ENCODE peak calls at places on chromosome 20, in ten cellular contexts. S, Y, A, C, H, N, P, D, O and Q are unnamed samples. For H3K36me3, the result is how much of the 10 kb centered on the place peaks cover.

GRCh38 chr20:22001886-22002285 is 296.4 kb downstream of the PAX1 start:
- DNase-seq in S (no peak), Y (no peak), A (no peak), C (no peak), H (no peak), N (no peak), P (peak), D (no peak), O (no peak), Q (no peak)

GRCh38 chr20:52959125-52959524 is 13.0 kb upstream of the TSHZ2 start:
- DNase-seq in S (peak), Y (peak), A (peak), C (no peak), H (no peak), N (no peak), P (no peak), D (no peak), O (no peak), Q (no peak)

GRCh38 chr20:21681932-21682318 is 23.5 kb upstream of the PAX1 start:
- DNase-seq in S (no peak), Y (no peak), A (no peak), C (no peak), H (no peak), N (no peak), P (no peak), D (no peak), O (no peak), Q (no peak)

GRCh38 chr20:58219342-58219700 is 9.1 kb downstream of the ANKRD60 start:
- DNase-seq in S (no peak), Y (peak), A (no peak), C (no peak), H (no peak), N (no peak), P (peak), D (no peak), O (no peak), Q (no peak)

GRCh38 chr20:57432874-57433491 is 41.8 kb downstream of the RBM38 start:
- DNase-seq in S (no peak), Y (no peak), A (peak), C (peak), H (peak), N (no peak), P (peak), D (peak), O (peak), Q (peak)

GRCh38 chr20:1388706-1389483 is 4.0 kb downstream of the FKBP1A start:
- DNase-seq in S (no peak), Y (no peak), A (no peak), C (no peak), H (no peak), N (no peak), P (no peak), D (no peak), O (no peak), Q (no peak)

GRCh38 chr20:52598306-52598705 is 373.9 kb upstream of the TSHZ2 start:
- DNase-seq in S (no peak), Y (no peak), A (no peak), C (no peak), H (no peak), N (no peak), P (no peak), D (no peak), O (no peak), Q (no peak)

GRCh38 chr20:64025826-64026412 is 10.1 kb upstream of the C20orf204 start:
- DNase-seq in S (no peak), Y (no peak), A (no peak), C (no peak), H (no peak), N (no peak), P (no peak), D (no peak), O (no peak), Q (no peak)

GRCh38 chr20:8812818-8813217 is 256.1 kb upstream of the PLCB4 start:
- DNase-seq in S (no peak), Y (no peak), A (no peak), C (no peak), H (peak), N (peak), P (no peak), D (no peak), O (no peak), Q (no peak)

GRCh38 chr20:62427172-62428007 is at the start of gene RBBP8NL:
- DNase-seq in S (no peak), Y (no peak), A (no peak), C (no peak), H (no peak), N (no peak), P (peak), D (peak), O (no peak), Q (peak)

GRCh38 chr20:62412194-62413024 is 5.3 kb upstream of the CABLES2 start:
- DNase-seq in S (no peak), Y (no peak), A (no peak), C (no peak), H (no peak), N (no peak), P (no peak), D (no peak), O (no peak), Q (peak)

GRCh38 chr20:53774487-53775203 is 181.0 kb upstream of the ZNF217 start:
- DNase-seq in S (no peak), Y (no peak), A (no peak), C (no peak), H (peak), N (no peak), P (peak), D (no peak), O (no peak), Q (no peak)

GRCh38 chr20:20205141-20205861 is 153.0 kb downstream of the CFAP61 start:
- DNase-seq in S (no peak), Y (no peak), A (no peak), C (no peak), H (no peak), N (no peak), P (no peak), D (no peak), O (no peak), Q (no peak)

GRCh38 chr20:24755411-24755922 is 193.6 kb upstream of the CST7 start:
- DNase-seq in S (peak), Y (no peak), A (no peak), C (no peak), H (no peak), N (no peak), P (no peak), D (no peak), O (no peak), Q (no peak)

GRCh38 chr20:63498950-63499332 is at the start of gene EEF1A2:
- DNase-seq in S (peak), Y (peak), A (peak), C (no peak), H (no peak), N (no peak), P (no peak), D (no peak), O (no peak), Q (no peak)

GRCh38 chr20:51622004-51622874 is 79.7 kb upstream of the NFATC2 start:
- DNase-seq in S (no peak), Y (no peak), A (no peak), C (no peak), H (no peak), N (no peak), P (no peak), D (no peak), O (no peak), Q (no peak)

GRCh38 chr20:61528591-61528990 is 276.5 kb downstream of the CDH4 start:
- DNase-seq in S (no peak), Y (no peak), A (no peak), C (no peak), H (no peak), N (no peak), P (no peak), D (no peak), O (no peak), Q (no peak)

GRCh38 chr20:7950387-7950786 is 10.1 kb upstream of the HAO1 start:
- DNase-seq in S (no peak), Y (no peak), A (no peak), C (no peak), H (no peak), N (no peak), P (no peak), D (no peak), O (no peak), Q (no peak)

GRCh38 chr20:6162239-6162638 is 39.4 kb upstream of the FERMT1 start:
- DNase-seq in S (no peak), Y (no peak), A (no peak), C (no peak), H (peak), N (peak), P (no peak), D (no peak), O (no peak), Q (no peak)

GRCh38 chr20:45292343-45292742 is 14.3 kb upstream of the RBPJL start:
- DNase-seq in S (no peak), Y (no peak), A (no peak), C (no peak), H (no peak), N (no peak), P (no peak), D (no peak), O (no peak), Q (no peak)

GRCh38 chr20:45294003-45294368 is 12.7 kb upstream of the RBPJL start:
- DNase-seq in S (no peak), Y (no peak), A (no peak), C (no peak), H (no peak), N (no peak), P (no peak), D (no peak), O (no peak), Q (no peak)

GRCh38 chr20:45294659-45295058 is 12.0 kb upstream of the RBPJL start:
- DNase-seq in S (no peak), Y (no peak), A (no peak), C (no peak), H (no peak), N (no peak), P (no peak), D (no peak), O (no peak), Q (no peak)

GRCh38 chr20:45291526-45291925 is 15.1 kb upstream of the RBPJL start:
- DNase-seq in S (no peak), Y (no peak), A (no peak), C (no peak), H (no peak), N (no peak), P (no peak), D (no peak), O (no peak), Q (no peak)

GRCh38 chr20:45293041-45294002 is 13.3 kb upstream of the RBPJL start:
- DNase-seq in S (peak), Y (peak), A (no peak), C (peak), H (peak), N (peak), P (peak), D (peak), O (peak), Q (peak)
- TF ChIP-seq CTCF in S (peak), Y (peak), A (no peak), C (peak), H (peak), N (peak), P (peak), D (peak), O (peak), Q (peak)

GRCh38 chr20:50094522-50094921 is 18.4 kb downstream of the UBE2V1 start:
- DNase-seq in S (no peak), Y (no peak), A (no peak), C (no peak), H (no peak), N (no peak), P (no peak), D (no peak), O (no peak), Q (no peak)
- H3K36me3 ChIP-seq in S (under half), Y (half or more), A (half or more), C (under half), H (under half), N (under half), P (under half), D (under half), O (under half), Q (under half)

GRCh38 chr20:32296412-32296811 is 19.0 kb downstream of the KIF3B start:
- DNase-seq in S (no peak), Y (no peak), A (no peak), C (no peak), H (no peak), N (no peak), P (no peak), D (no peak), O (no peak), Q (no peak)

GRCh38 chr20:32294071-32294470 is 16.6 kb downstream of the KIF3B start:
- DNase-seq in S (no peak), Y (no peak), A (no peak), C (no peak), H (no peak), N (no peak), P (no peak), D (no peak), O (no peak), Q (no peak)

GRCh38 chr20:32291166-32291565 is 13.7 kb downstream of the KIF3B start:
- DNase-seq in S (no peak), Y (no peak), A (no peak), C (no peak), H (no peak), N (no peak), P (no peak), D (no peak), O (no peak), Q (no peak)

GRCh38 chr20:32289661-32290431 is 12.4 kb downstream of the KIF3B start:
- DNase-seq in S (no peak), Y (no peak), A (no peak), C (no peak), H (no peak), N (no peak), P (no peak), D (no peak), O (no peak), Q (peak)

GRCh38 chr20:32292548-32292947 is 15.1 kb downstream of the KIF3B start:
- DNase-seq in S (no peak), Y (no peak), A (no peak), C (no peak), H (no peak), N (no peak), P (no peak), D (no peak), O (no peak), Q (no peak)
- TF ChIP-seq CTCF in S (no peak), Y (no peak), A (no peak), C (no peak), H (no peak), N (no peak), P (no peak), D (no peak), O (no peak), Q (no peak)

GRCh38 chr20:34401741-34402455 is 38.8 kb downstream of the ITCH start:
- DNase-seq in S (no peak), Y (no peak), A (no peak), C (peak), H (no peak), N (no peak), P (no peak), D (no peak), O (no peak), Q (no peak)
- H3K36me3 ChIP-seq in S (under half), Y (under half), A (half or more), C (under half), H (under half), N (under half), P (under half), D (under half), O (under half), Q (under half)

GRCh38 chr20:37342231-37343177 is 3.4 kb upstream of the SRC start:
- DNase-seq in S (peak), Y (peak), A (peak), C (no peak), H (no peak), N (no peak), P (no peak), D (no peak), O (no peak), Q (no peak)
- TF ChIP-seq CTCF in S (peak), Y (peak), A (no peak), C (no peak), H (no peak), N (no peak), P (no peak), D (no peak), O (peak), Q (no peak)

GRCh38 chr20:45908086-45908485 is 3.9 kb downstream of the PLTP start:
- DNase-seq in S (no peak), Y (no peak), A (no peak), C (no peak), H (no peak), N (no peak), P (no peak), D (no peak), O (no peak), Q (no peak)

GRCh38 chr20:45902199-45902701 is 9.7 kb downstream of the PLTP start:
- DNase-seq in S (no peak), Y (no peak), A (no peak), C (no peak), H (no peak), N (no peak), P (no peak), D (no peak), O (no peak), Q (no peak)

GRCh38 chr20:45907219-45907948 is 4.6 kb downstream of the PLTP start:
- DNase-seq in S (no peak), Y (no peak), A (no peak), C (no peak), H (no peak), N (no peak), P (no peak), D (no peak), O (no peak), Q (no peak)

GRCh38 chr20:45905505-45906079 is 6.4 kb downstream of the PLTP start:
- DNase-seq in S (no peak), Y (no peak), A (no peak), C (no peak), H (no peak), N (no peak), P (peak), D (no peak), O (no peak), Q (no peak)

GRCh38 chr20:45904583-45905504 is 7.1 kb downstream of the PLTP start:
- DNase-seq in S (no peak), Y (no peak), A (no peak), C (no peak), H (no peak), N (no peak), P (no peak), D (no peak), O (no peak), Q (no peak)
- H3K36me3 ChIP-seq in S (under half), Y (under half), A (under half), C (under half), H (under half), N (under half), P (under half), D (under half), O (under half), Q (under half)

GRCh38 chr20:34562643-34563042 is 4.1 kb downstream of the MAP1LC3A start:
- DNase-seq in S (peak), Y (peak), A (peak), C (peak), H (no peak), N (no peak), P (no peak), D (no peak), O (no peak), Q (no peak)
- TF ChIP-seq CTCF in S (peak), Y (peak), A (peak), C (peak), H (peak), N (peak), P (no peak), D (no peak), O (peak), Q (no peak)